ENCODE peak calls at places on chromosomes 16 and 17, in six cellular contexts. One of them, this sample, is unnamed.

GRCh38 chr17:66302761-66303626 is 581 bp downstream of the PRKCA start:
- DNase-seq in ovary: peak
- DNase-seq in BJ: no peak
- DNase-seq in AG09319: no peak
- DNase-seq in sigmoid colon: peak
- DNase-seq in WTC11: peak
- DNase-seq in this sample: peak

GRCh38 chr16:25707982-25708583 is 16.3 kb downstream of the HS3ST4 start:
- DNase-seq in BJ: no peak
- DNase-seq in sigmoid colon: no peak
- DNase-seq in WTC11: peak
- DNase-seq in ovary: no peak
- DNase-seq in AG09319: no peak
- DNase-seq in this sample: no peak

GRCh38 chr17:76700627-76701470 is 9.9 kb downstream of the MXRA7 start:
- DNase-seq in BJ: peak
- DNase-seq in AG09319: peak
- DNase-seq in sigmoid colon: peak
- DNase-seq in ovary: peak
- DNase-seq in WTC11: peak
- DNase-seq in this sample: peak

GRCh38 chr16:55701442-55702319 is 45.9 kb downstream of the SLC6A2 start:
- DNase-seq in AG09319: no peak
- DNase-seq in sigmoid colon: peak
- DNase-seq in BJ: no peak
- DNase-seq in WTC11: peak
- DNase-seq in ovary: peak
- DNase-seq in this sample: peak

GRCh38 chr16:16150117-16150877 is 73.0 kb downstream of the ABCC6 start:
- DNase-seq in ovary: peak
- DNase-seq in WTC11: no peak
- DNase-seq in sigmoid colon: peak
- DNase-seq in AG09319: peak
- DNase-seq in BJ: no peak
- DNase-seq in this sample: no peak

GRCh38 chr17:80622170-80622466 is 77.5 kb downstream of the RPTOR start:
- DNase-seq in BJ: no peak
- DNase-seq in ovary: no peak
- DNase-seq in AG09319: no peak
- DNase-seq in WTC11: no peak
- DNase-seq in sigmoid colon: no peak
- DNase-seq in this sample: no peak

GRCh38 chr17:973053-973452 is 6.5 kb downstream of the NXN start:
- DNase-seq in ovary: no peak
- DNase-seq in BJ: no peak
- DNase-seq in sigmoid colon: no peak
- DNase-seq in AG09319: no peak
- DNase-seq in WTC11: peak
- DNase-seq in this sample: no peak

GRCh38 chr17:80807014-80807413 is 184.6 kb upstream of the CHMP6 start:
- DNase-seq in AG09319: no peak
- DNase-seq in WTC11: no peak
- DNase-seq in BJ: no peak
- DNase-seq in sigmoid colon: no peak
- DNase-seq in ovary: no peak
- DNase-seq in this sample: no peak

GRCh38 chr16:27726621-27727275 is 176.8 kb downstream of the KATNIP start:
- DNase-seq in sigmoid colon: no peak
- DNase-seq in BJ: no peak
- DNase-seq in WTC11: no peak
- DNase-seq in AG09319: peak
- DNase-seq in ovary: no peak
- DNase-seq in this sample: peak

GRCh38 chr16:70251651-70252354 is at the start of gene EXOSC6:
- DNase-seq in WTC11: peak
- DNase-seq in AG09319: peak
- DNase-seq in BJ: peak
- DNase-seq in ovary: peak
- DNase-seq in sigmoid colon: peak
- DNase-seq in this sample: peak

GRCh38 chr16:976389-976931 is 5.1 kb upstream of the SOX8 start:
- DNase-seq in BJ: no peak
- DNase-seq in ovary: no peak
- DNase-seq in sigmoid colon: no peak
- DNase-seq in WTC11: no peak
- DNase-seq in AG09319: no peak
- DNase-seq in this sample: no peak

GRCh38 chr17:78617371-78618061 is 40.3 kb upstream of the DNAH17 start:
- DNase-seq in WTC11: no peak
- DNase-seq in sigmoid colon: no peak
- DNase-seq in BJ: no peak
- DNase-seq in ovary: no peak
- DNase-seq in AG09319: no peak
- DNase-seq in this sample: no peak

GRCh38 chr16:28321700-28322411 is 29.5 kb downstream of the SBK1 start:
- DNase-seq in ovary: no peak
- DNase-seq in sigmoid colon: no peak
- DNase-seq in WTC11: peak
- DNase-seq in BJ: no peak
- DNase-seq in AG09319: no peak
- DNase-seq in this sample: no peak

GRCh38 chr16:52773026-52773425 is 226.1 kb upstream of the TOX3 start:
- DNase-seq in WTC11: no peak
- DNase-seq in sigmoid colon: no peak
- DNase-seq in BJ: no peak
- DNase-seq in AG09319: no peak
- DNase-seq in ovary: no peak
- DNase-seq in this sample: no peak

GRCh38 chr17:68429881-68430280 is 27.4 kb downstream of the WIPI1 start:
- DNase-seq in ovary: no peak
- DNase-seq in WTC11: no peak
- DNase-seq in BJ: no peak
- DNase-seq in sigmoid colon: no peak
- DNase-seq in AG09319: no peak
- DNase-seq in this sample: no peak

GRCh38 chr17:58007781-58008706 is 998 bp upstream of the SRSF1 start:
- DNase-seq in AG09319: no peak
- DNase-seq in WTC11: no peak
- DNase-seq in ovary: peak
- DNase-seq in BJ: no peak
- DNase-seq in sigmoid colon: no peak
- DNase-seq in this sample: no peak

GRCh38 chr17:2123467-2124251 is 68.8 kb downstream of the HIC1 start:
- DNase-seq in ovary: no peak
- DNase-seq in AG09319: no peak
- DNase-seq in WTC11: no peak
- DNase-seq in sigmoid colon: no peak
- DNase-seq in BJ: no peak
- DNase-seq in this sample: peak

DNA sequence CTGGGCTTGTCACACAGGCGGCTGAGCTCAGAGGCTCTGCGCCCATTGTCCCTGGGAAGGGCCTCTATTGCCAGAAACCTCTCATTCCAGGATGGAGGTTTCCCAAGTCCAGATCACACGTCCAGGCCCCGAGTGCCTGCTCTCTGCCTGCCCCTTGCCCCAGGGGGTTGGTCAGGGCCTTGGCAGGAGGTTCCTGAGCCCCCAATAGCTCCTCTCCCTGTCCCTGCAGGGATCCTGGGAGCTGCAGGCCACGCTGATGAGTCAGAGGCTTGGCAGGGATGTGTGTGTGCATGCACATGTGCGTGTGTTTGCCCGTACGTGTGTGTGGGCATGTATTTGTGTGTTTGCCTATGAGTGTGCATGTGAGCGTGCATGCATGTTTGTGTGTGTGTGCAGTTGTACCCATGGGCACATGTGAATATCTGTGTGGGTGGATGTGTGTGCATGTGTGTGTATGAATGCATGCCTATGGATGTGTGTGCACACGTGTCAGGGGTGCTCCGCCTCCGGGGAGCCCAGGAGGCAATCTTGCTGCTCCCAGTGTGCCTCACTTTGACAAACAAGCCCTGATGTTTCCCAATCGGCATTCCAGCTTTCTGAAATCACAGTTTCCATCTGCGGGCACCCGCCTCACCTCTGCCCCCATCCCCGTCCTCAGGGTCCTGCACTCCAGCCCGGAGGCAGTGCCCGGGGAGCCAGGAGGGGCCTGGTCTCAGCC is 98.4 kb upstream of the GSE1 start:
- DNase-seq in sigmoid colon: peak
- DNase-seq in AG09319: peak
- DNase-seq in WTC11: no peak
- DNase-seq in ovary: peak
- DNase-seq in BJ: peak
- DNase-seq in this sample: peak
- TF ChIP-seq CTCF in sigmoid colon: no peak
- TF ChIP-seq CTCF in AG09319: peak
- TF ChIP-seq CTCF in WTC11: no peak
- TF ChIP-seq CTCF in ovary: no peak
- TF ChIP-seq CTCF in BJ: peak
- TF ChIP-seq CTCF in this sample: peak

GRCh38 chr17:48351916-48352332 is 78.1 kb downstream of the SKAP1 start:
- DNase-seq in ovary: no peak
- DNase-seq in sigmoid colon: no peak
- DNase-seq in BJ: no peak
- DNase-seq in WTC11: no peak
- DNase-seq in AG09319: peak
- DNase-seq in this sample: peak
- TF ChIP-seq CTCF in ovary: no peak
- TF ChIP-seq CTCF in sigmoid colon: peak
- TF ChIP-seq CTCF in BJ: peak
- TF ChIP-seq CTCF in WTC11: peak
- TF ChIP-seq CTCF in AG09319: peak
- TF ChIP-seq CTCF in this sample: peak

GRCh38 chr17:38883592-38884526 is 14.0 kb downstream of the LASP1 start:
- DNase-seq in ovary: no peak
- DNase-seq in BJ: no peak
- DNase-seq in sigmoid colon: no peak
- DNase-seq in AG09319: no peak
- DNase-seq in WTC11: no peak
- DNase-seq in this sample: no peak
- TF ChIP-seq CTCF in ovary: no peak
- TF ChIP-seq CTCF in BJ: peak
- TF ChIP-seq CTCF in sigmoid colon: no peak
- TF ChIP-seq CTCF in AG09319: no peak
- TF ChIP-seq CTCF in WTC11: no peak
- TF ChIP-seq CTCF in this sample: peak

GRCh38 chr17:72433797-72434196 is 313.0 kb downstream of the SOX9 start:
- DNase-seq in BJ: no peak
- DNase-seq in ovary: no peak
- DNase-seq in sigmoid colon: no peak
- DNase-seq in AG09319: no peak
- DNase-seq in WTC11: no peak
- DNase-seq in this sample: no peak

GRCh38 chr17:72432143-72432604 is 311.4 kb downstream of the SOX9 start:
- DNase-seq in sigmoid colon: no peak
- DNase-seq in AG09319: no peak
- DNase-seq in WTC11: no peak
- DNase-seq in ovary: no peak
- DNase-seq in BJ: no peak
- DNase-seq in this sample: no peak

GRCh38 chr17:72432881-72433280 is 312.1 kb downstream of the SOX9 start:
- DNase-seq in BJ: no peak
- DNase-seq in sigmoid colon: no peak
- DNase-seq in WTC11: no peak
- DNase-seq in ovary: no peak
- DNase-seq in AG09319: no peak
- DNase-seq in this sample: no peak

GRCh38 chr17:72429066-72429638 is 308.3 kb downstream of the SOX9 start:
- DNase-seq in AG09319: no peak
- DNase-seq in WTC11: no peak
- DNase-seq in BJ: no peak
- DNase-seq in sigmoid colon: no peak
- DNase-seq in ovary: no peak
- DNase-seq in this sample: no peak

DNA sequence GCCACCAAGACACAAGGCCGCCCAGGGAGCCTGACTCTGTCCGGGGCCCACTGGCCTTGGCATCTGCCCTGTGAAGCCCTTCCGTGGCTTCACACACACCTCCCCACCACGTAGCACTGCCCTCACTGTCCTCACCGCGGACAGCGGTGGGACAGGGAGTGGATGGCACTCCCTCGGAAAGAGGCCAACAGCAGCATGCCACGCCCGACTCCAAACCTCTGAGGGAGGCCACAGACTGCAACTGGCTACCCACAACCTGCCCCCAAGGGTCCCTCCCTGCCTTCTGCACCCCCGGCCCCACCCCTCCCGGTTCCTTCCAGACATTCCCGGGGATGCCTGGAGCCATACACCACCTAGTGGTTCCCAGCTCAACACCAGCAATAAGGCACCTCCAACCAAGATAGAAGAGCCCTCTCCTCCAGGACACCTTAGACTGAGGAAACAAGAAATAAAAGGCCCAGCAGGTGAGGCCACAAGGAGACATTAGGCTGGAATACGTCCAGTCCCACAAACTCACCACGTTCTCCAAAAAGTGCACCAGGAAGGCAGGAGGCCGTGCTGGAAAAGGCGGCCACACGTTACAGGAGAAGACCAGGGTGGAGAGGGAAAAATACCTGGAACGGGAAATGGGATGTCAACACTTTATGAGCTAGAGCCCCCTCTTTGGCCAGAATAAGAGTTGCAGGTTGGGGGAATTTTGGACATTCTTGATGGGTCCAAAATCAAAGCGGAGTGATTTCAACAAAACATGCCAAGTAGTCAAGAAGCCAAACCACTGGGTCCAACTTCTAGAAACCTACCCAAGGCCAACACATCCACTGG is 310.0 kb downstream of the SOX9 start:
- DNase-seq in BJ: no peak
- DNase-seq in sigmoid colon: no peak
- DNase-seq in ovary: no peak
- DNase-seq in AG09319: no peak
- DNase-seq in WTC11: peak
- DNase-seq in this sample: no peak
- TF ChIP-seq CTCF in BJ: peak
- TF ChIP-seq CTCF in sigmoid colon: peak
- TF ChIP-seq CTCF in ovary: no peak
- TF ChIP-seq CTCF in AG09319: no peak
- TF ChIP-seq CTCF in WTC11: peak
- TF ChIP-seq CTCF in this sample: peak

This sample was measured in HFFc6.